ENCODE peak calls at places on chromosomes 3 and 15, in four cellular contexts. One of them, this sample, is unnamed.

GRCh38 chr3:45204136-45204535 is 22.0 kb downstream of the TMEM158 start:
- DNase-seq in thoracic aorta: no peak
- DNase-seq in AG08395: peak
- DNase-seq in hepatic stellate cell: peak
- DNase-seq in this sample: no peak

GRCh38 chr3:5798809-5799208 is 611.3 kb downstream of the EDEM1 start:
- DNase-seq in thoracic aorta: no peak
- DNase-seq in AG08395: no peak
- DNase-seq in hepatic stellate cell: no peak
- DNase-seq in this sample: no peak

GRCh38 chr3:1513662-1514061 is 420.8 kb downstream of the CNTN6 start:
- DNase-seq in thoracic aorta: no peak
- DNase-seq in AG08395: no peak
- DNase-seq in hepatic stellate cell: no peak
- DNase-seq in this sample: no peak

GRCh38 chr15:39018966-39019365 is 454.4 kb upstream of the RASGRP1 start:
- DNase-seq in thoracic aorta: no peak
- DNase-seq in AG08395: no peak
- DNase-seq in hepatic stellate cell: peak
- DNase-seq in this sample: no peak

GRCh38 chr3:106217745-106218144 is 348.9 kb upstream of the CBLB start:
- DNase-seq in thoracic aorta: no peak
- DNase-seq in AG08395: no peak
- DNase-seq in hepatic stellate cell: no peak
- DNase-seq in this sample: no peak

GRCh38 chr3:183825380-183826161 is at the start of gene MAP6D1:
- DNase-seq in thoracic aorta: no peak
- DNase-seq in AG08395: peak
- DNase-seq in hepatic stellate cell: peak
- DNase-seq in this sample: no peak

GRCh38 chr3:193129607-193130006 is 111.4 kb upstream of the PLAAT1 start:
- DNase-seq in thoracic aorta: no peak
- DNase-seq in AG08395: no peak
- DNase-seq in hepatic stellate cell: no peak
- DNase-seq in this sample: no peak

GRCh38 chr15:90501898-90502297 is 27.8 kb upstream of the CRTC3 start:
- DNase-seq in thoracic aorta: no peak
- DNase-seq in AG08395: no peak
- DNase-seq in hepatic stellate cell: no peak
- DNase-seq in this sample: no peak

GRCh38 chr3:136277634-136278033 is 27.5 kb downstream of the PCCB start:
- DNase-seq in thoracic aorta: no peak
- DNase-seq in AG08395: no peak
- DNase-seq in hepatic stellate cell: no peak
- DNase-seq in this sample: no peak

GRCh38 chr15:81296673-81297072 is 27.3 kb downstream of the STARD5 start:
- DNase-seq in thoracic aorta: no peak
- DNase-seq in AG08395: no peak
- DNase-seq in hepatic stellate cell: no peak
- DNase-seq in this sample: no peak

GRCh38 chr15:76973906-76974305 is 21.0 kb upstream of the PSTPIP1 start:
- DNase-seq in thoracic aorta: no peak
- DNase-seq in AG08395: no peak
- DNase-seq in hepatic stellate cell: no peak
- DNase-seq in this sample: no peak

GRCh38 chr3:176767385-176767784 is 429.9 kb downstream of the TBL1XR1 start:
- DNase-seq in thoracic aorta: no peak
- DNase-seq in AG08395: peak
- DNase-seq in hepatic stellate cell: peak
- DNase-seq in this sample: no peak

GRCh38 chr15:91308855-91309254 is 208.8 kb downstream of the SV2B start:
- DNase-seq in thoracic aorta: no peak
- DNase-seq in AG08395: no peak
- DNase-seq in hepatic stellate cell: no peak
- DNase-seq in this sample: no peak

GRCh38 chr3:45154641-45155147 is 8.5 kb upstream of the CDCP1 start:
- DNase-seq in thoracic aorta: no peak
- DNase-seq in AG08395: peak
- DNase-seq in hepatic stellate cell: no peak
- DNase-seq in this sample: no peak

GRCh38 chr15:68346986-68347385 is 69.4 kb downstream of the FEM1B start:
- DNase-seq in thoracic aorta: no peak
- DNase-seq in AG08395: no peak
- DNase-seq in hepatic stellate cell: no peak
- DNase-seq in this sample: no peak

GRCh38 chr3:58323795-58324674 is 8.7 kb upstream of the PXK start:
- DNase-seq in thoracic aorta: no peak
- DNase-seq in AG08395: no peak
- DNase-seq in hepatic stellate cell: no peak
- DNase-seq in this sample: no peak

GRCh38 chr15:38699633-38700230 is 135.1 kb upstream of the RASGRP1 start:
- DNase-seq in thoracic aorta: no peak
- DNase-seq in AG08395: peak
- DNase-seq in hepatic stellate cell: peak
- DNase-seq in this sample: peak

GRCh38 chr15:35444557-35445204 is 101.3 kb downstream of the DPH6 start:
- DNase-seq in thoracic aorta: no peak
- DNase-seq in AG08395: peak
- DNase-seq in hepatic stellate cell: peak
- DNase-seq in this sample: no peak

GRCh38 chr3:128376516-128376915 is 90.2 kb downstream of the DNAJB8 start:
- DNase-seq in thoracic aorta: no peak
- DNase-seq in AG08395: no peak
- DNase-seq in hepatic stellate cell: no peak
- DNase-seq in this sample: no peak

GRCh38 chr3:65548848-65549625 is 489.7 kb downstream of the MAGI1 start:
- DNase-seq in thoracic aorta: no peak
- DNase-seq in AG08395: peak
- DNase-seq in hepatic stellate cell: peak
- DNase-seq in this sample: no peak

GRCh38 chr3:145326666-145327065 is 834.3 kb downstream of the PLOD2 start:
- DNase-seq in thoracic aorta: no peak
- DNase-seq in AG08395: no peak
- DNase-seq in hepatic stellate cell: no peak
- DNase-seq in this sample: no peak

GRCh38 chr15:70266412-70267089 is 168.8 kb upstream of the TLE3 start:
- DNase-seq in thoracic aorta: no peak
- DNase-seq in AG08395: peak
- DNase-seq in hepatic stellate cell: no peak
- DNase-seq in this sample: peak

GRCh38 chr3:159748408-159748807 is 240.2 kb upstream of the IL12A start:
- DNase-seq in thoracic aorta: no peak
- DNase-seq in AG08395: no peak
- DNase-seq in hepatic stellate cell: no peak
- DNase-seq in this sample: no peak

GRCh38 chr3:25594007-25594502 is 70.7 kb downstream of the TOP2B start:
- DNase-seq in thoracic aorta: no peak
- DNase-seq in AG08395: peak
- DNase-seq in hepatic stellate cell: peak
- DNase-seq in this sample: peak

GRCh38 chr15:95626501-95627361 is 703.8 kb upstream of the NR2F2 start:
- DNase-seq in thoracic aorta: no peak
- DNase-seq in AG08395: no peak
- DNase-seq in hepatic stellate cell: no peak
- DNase-seq in this sample: no peak

GRCh38 chr15:43446344-43446743 is 46.6 kb downstream of the TP53BP1 start:
- DNase-seq in thoracic aorta: no peak
- DNase-seq in AG08395: no peak
- DNase-seq in hepatic stellate cell: no peak
- DNase-seq in this sample: no peak

GRCh38 chr3:172751188-172751571 is 654 bp downstream of the ECT2 start:
- DNase-seq in thoracic aorta: no peak
- DNase-seq in AG08395: peak
- DNase-seq in hepatic stellate cell: peak
- DNase-seq in this sample: no peak

GRCh38 chr15:33742807-33743206 is 225.5 kb upstream of the CHRM5 start:
- DNase-seq in thoracic aorta: no peak
- DNase-seq in AG08395: peak
- DNase-seq in hepatic stellate cell: no peak
- DNase-seq in this sample: no peak

GRCh38 chr15:67531379-67532059 is 10.6 kb downstream of the C15orf61 start:
- DNase-seq in thoracic aorta: no peak
- DNase-seq in AG08395: peak
- DNase-seq in hepatic stellate cell: peak
- DNase-seq in this sample: no peak

This sample was measured in tibial nerve.